ENCODE peak calls at places on chromosome 7, in ten cellular contexts. K is ascending aorta, Y is body of pancreas, Q is DND-41, N is fibroblast of lung, E is HL-60, Z is cardiac muscle cell, P is Caco-2, U is PC-3, F is lower lobe of right lung. I is an unnamed sample. For H3K27me3, the result is how much of the 10 kb centered on the place peaks cover.

GRCh38 chr7:98357751-98358161 is 43.1 kb downstream of the BAIAP2L1 start:
- DNase-seq in P (no peak), E (no peak), F (no peak), N (peak), U (peak), Z (no peak), K (no peak), Q (no peak), Y (peak), I (no peak)

GRCh38 chr7:44307301-44307900 is 18.0 kb downstream of the CAMK2B start:
- DNase-seq in F (no peak), K (peak), Z (peak), E (peak), Q (peak), N (peak), U (peak), Y (peak), P (no peak), I (no peak)

GRCh38 chr7:107138696-107139420 is 29.9 kb upstream of the HBP1 start:
- DNase-seq in N (no peak), Z (no peak), P (no peak), F (no peak), Q (no peak), E (no peak), Y (no peak), K (no peak), U (no peak), I (peak)

GRCh38 chr7:33932221-33932620 is 26.9 kb downstream of the BMPER start:
- DNase-seq in N (no peak), Q (no peak), K (no peak), P (no peak), Z (no peak), Y (no peak), U (no peak), E (no peak), F (no peak), I (no peak)

GRCh38 chr7:90720970-90721768 is 125.0 kb downstream of the CDK14 start:
- DNase-seq in Y (peak), F (no peak), N (peak), E (no peak), Q (no peak), P (peak), U (no peak), K (no peak), Z (no peak), I (no peak)

GRCh38 chr7:18128846-18129245 is 101.2 kb upstream of the PRPS1L1 start:
- DNase-seq in Q (no peak), E (no peak), U (no peak), F (no peak), Z (no peak), K (no peak), P (no peak), N (no peak), Y (no peak), I (no peak)

GRCh38 chr7:140342732-140343514 is 55.4 kb downstream of the SLC37A3 start:
- DNase-seq in N (peak), Q (peak), U (peak), Y (peak), P (peak), F (peak), Z (peak), K (no peak), E (peak), I (no peak)

GRCh38 chr7:1596181-1597043 is 26.6 kb upstream of the PSMG3 start:
- DNase-seq in Z (no peak), E (no peak), Y (no peak), F (no peak), U (no peak), P (no peak), N (no peak), Q (no peak), K (no peak), I (no peak)

GRCh38 chr7:20545016-20545415 is 70.5 kb upstream of the ABCB5 start:
- DNase-seq in Q (no peak), K (no peak), N (no peak), P (no peak), F (no peak), E (no peak), Y (no peak), Z (no peak), U (no peak), I (no peak)

GRCh38 chr7:156499247-156499881 is 141.2 kb upstream of the RNF32 start:
- DNase-seq in Q (no peak), N (no peak), Y (no peak), P (no peak), E (no peak), U (no peak), Z (no peak), K (no peak), F (no peak), I (no peak)

GRCh38 chr7:115471891-115472290 is 550.0 kb downstream of the MDFIC start:
- DNase-seq in Z (no peak), E (no peak), K (no peak), Y (no peak), N (peak), Q (no peak), P (no peak), U (no peak), F (no peak), I (no peak)

GRCh38 chr7:39592586-39592985 is 26.4 kb downstream of the YAE1 start:
- DNase-seq in Q (no peak), P (no peak), N (peak), Y (no peak), E (no peak), K (no peak), U (peak), Z (no peak), F (no peak), I (no peak)

GRCh38 chr7:99918959-99919813 is at the start of gene TRIM4:
- DNase-seq in K (peak), E (peak), P (peak), Z (peak), F (peak), U (peak), Y (peak), N (peak), Q (peak), I (peak)

GRCh38 chr7:100584677-100585510 is 1.0 kb downstream of the LRCH4 start:
- DNase-seq in Z (peak), Y (peak), P (peak), E (no peak), K (no peak), U (peak), N (peak), Q (no peak), F (peak), I (no peak)

GRCh38 chr7:40569326-40569725 is 434.5 kb downstream of the SUGCT start:
- DNase-seq in P (no peak), E (no peak), N (no peak), Z (no peak), Q (no peak), Y (no peak), F (no peak), U (no peak), K (no peak), I (no peak)

GRCh38 chr7:55326079-55326847 is 38.9 kb upstream of the LANCL2 start:
- DNase-seq in U (no peak), K (no peak), Z (no peak), P (no peak), N (peak), E (no peak), F (no peak), Y (peak), Q (no peak), I (no peak)
- H3K27me3 ChIP-seq in U (under half), K (under half), Z (under half), P (under half), N (under half), E (under half), F (under half), Y (under half), Q (under half), I (under half)

GRCh38 chr7:114152314-114152938 is 233.6 kb upstream of the PPP1R3A start:
- DNase-seq in Z (no peak), P (no peak), U (no peak), Y (no peak), N (no peak), F (no peak), E (no peak), Q (no peak), K (no peak), I (no peak)
- H3K4me3 ChIP-seq in Z (no peak), P (no peak), U (no peak), Y (no peak), N (no peak), F (no peak), E (no peak), Q (no peak), K (no peak), I (no peak)

GRCh38 chr7:37947138-37947839 is 26.8 kb downstream of the EPDR1 start:
- DNase-seq in Y (no peak), U (no peak), Z (peak), E (no peak), Q (no peak), N (no peak), K (no peak), P (no peak), F (no peak), I (no peak)
- TF ChIP-seq CTCF in Y (no peak), U (no peak), Z (no peak), E (no peak), Q (no peak), N (no peak), K (no peak), P (no peak), F (no peak), I (no peak)

DNA sequence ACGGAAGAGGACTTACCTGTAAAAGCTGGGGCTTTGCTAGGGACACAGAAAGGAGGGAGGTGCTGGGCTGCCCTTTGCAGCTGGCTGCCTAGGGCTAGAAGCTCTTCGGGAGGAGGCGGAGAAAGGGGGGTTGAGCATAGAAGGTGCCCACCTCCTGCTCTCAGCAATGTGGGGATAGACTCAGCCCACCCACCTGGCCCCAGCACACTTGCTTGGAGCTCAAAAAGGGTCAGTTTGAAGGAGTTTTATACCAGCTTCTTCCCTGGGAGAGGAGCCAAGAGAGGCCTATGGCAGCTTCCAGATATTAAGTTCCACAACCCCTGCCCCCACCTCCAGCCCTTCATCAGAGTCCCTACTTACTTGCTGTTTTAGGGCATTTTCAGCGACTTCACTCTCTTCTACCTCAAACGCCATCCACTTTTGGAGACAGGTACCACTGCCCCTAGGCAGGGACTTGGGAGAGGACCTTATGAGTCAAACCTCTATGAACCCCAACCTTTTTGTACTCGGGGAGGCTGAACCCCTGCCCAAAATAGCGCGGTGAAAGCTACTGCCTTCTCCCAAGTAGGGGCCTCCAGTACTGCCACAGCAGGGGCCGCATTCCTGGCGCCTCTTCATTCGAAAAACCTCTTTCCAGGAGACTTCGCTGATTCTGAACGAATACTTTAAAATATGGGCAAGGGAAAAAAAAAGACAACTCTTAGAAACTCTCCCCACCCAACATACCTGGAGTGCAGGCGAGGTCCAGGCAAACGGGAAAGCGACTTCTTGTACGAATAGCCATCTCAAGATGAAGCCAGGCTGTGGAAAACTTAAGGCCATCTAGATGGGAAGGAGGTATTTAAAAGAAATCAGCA is 1.2 kb upstream of the EVX1 start:
- DNase-seq in U (no peak), Y (no peak), Q (no peak), E (no peak), F (no peak), Z (no peak), N (no peak), P (no peak), K (no peak), I (no peak)
- H3K27me3 ChIP-seq in U (under half), Y (half or more), Q (under half), E (half or more), F (half or more), Z (half or more), N (half or more), P (under half), K (under half), I (half or more)

GRCh38 chr7:150324366-150324961 is 1.1 kb upstream of the ACTR3C start:
- DNase-seq in Q (peak), U (no peak), Y (peak), E (no peak), N (no peak), Z (peak), F (no peak), K (no peak), P (peak), I (no peak)
- H3K4me3 ChIP-seq in Q (peak), U (peak), Y (no peak), E (no peak), N (no peak), Z (peak), F (peak), K (peak), P (peak), I (no peak)

DNA sequence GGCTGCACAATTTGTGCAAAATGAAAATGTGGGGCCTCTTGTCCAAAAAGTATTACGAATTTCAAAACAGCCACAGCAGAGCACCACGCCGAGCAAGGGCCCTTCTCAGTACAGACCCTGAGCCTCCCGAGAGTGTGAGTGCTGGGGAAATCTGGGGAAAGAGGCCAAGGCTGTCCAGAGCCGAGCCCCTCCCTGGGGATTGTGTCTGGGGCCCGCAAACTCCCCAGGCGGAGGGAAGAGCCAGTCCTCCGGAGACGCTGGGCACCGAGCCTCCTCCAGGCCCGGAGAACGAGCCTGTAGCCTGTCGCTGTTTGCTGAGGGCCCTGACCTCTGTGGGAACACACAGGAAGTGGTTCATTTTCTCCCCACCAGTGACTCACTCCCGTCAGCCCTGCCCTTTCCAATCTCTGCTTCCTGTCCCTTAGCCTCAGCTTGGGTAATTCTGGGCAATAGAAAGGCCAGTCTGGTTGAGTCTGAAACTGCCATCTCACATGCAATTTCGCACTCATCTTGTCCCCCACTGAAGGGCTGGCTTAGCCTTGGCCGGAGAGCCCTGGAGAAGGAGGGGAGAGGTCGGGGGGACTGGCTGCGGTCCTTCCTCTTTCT is 19.5 kb upstream of the GNA12 start:
- DNase-seq in P (no peak), E (peak), Y (peak), F (peak), Q (peak), K (peak), N (peak), Z (no peak), U (peak), I (peak)
- TF ChIP-seq CTCF in P (no peak), E (no peak), Y (no peak), F (peak), Q (no peak), K (no peak), N (no peak), Z (no peak), U (no peak), I (no peak)

DNA sequence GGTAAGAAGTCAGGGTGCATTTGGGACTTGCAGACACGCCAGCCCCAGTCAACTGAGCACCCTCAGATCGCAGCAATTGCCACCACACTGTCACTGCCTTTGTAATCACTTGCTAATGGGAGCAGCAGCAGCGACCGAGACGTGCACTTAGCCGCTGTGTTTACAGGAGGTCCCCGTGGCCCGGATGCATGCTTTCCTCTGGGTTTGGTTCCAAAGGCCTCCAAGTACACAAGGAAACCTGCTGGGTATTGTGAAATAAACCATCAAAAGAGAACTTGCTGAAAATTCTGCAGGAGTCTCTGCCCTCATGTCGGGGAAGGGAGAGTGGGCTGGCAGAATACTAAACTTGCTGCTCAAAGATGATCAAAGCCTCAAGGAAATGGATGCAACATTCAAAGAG is 341.7 kb downstream of the DNAJB6 start:
- DNase-seq in F (no peak), P (no peak), Z (no peak), N (no peak), Q (peak), Y (no peak), U (no peak), E (no peak), K (peak), I (no peak)
- H3K27me3 ChIP-seq in F (half or more), P (under half), Z (half or more), N (under half), Q (under half), Y (under half), U (under half), E (half or more), K (under half), I (under half)

GRCh38 chr7:11345621-11346020 is 371.9 kb downstream of the PHF14 start:
- DNase-seq in N (no peak), E (no peak), Q (no peak), Z (no peak), U (peak), P (no peak), Y (no peak), F (no peak), K (no peak), I (no peak)

GRCh38 chr7:11346312-11346711 is 372.6 kb downstream of the PHF14 start:
- DNase-seq in N (no peak), U (peak), Q (no peak), Z (no peak), K (no peak), P (no peak), Y (no peak), F (no peak), E (no peak), I (no peak)

GRCh38 chr7:11343136-11343535 is 369.5 kb downstream of the PHF14 start:
- DNase-seq in E (no peak), K (no peak), Q (no peak), F (no peak), U (no peak), N (no peak), Z (no peak), Y (no peak), P (no peak), I (no peak)

GRCh38 chr7:11341285-11341944 is 367.7 kb downstream of the PHF14 start:
- DNase-seq in N (peak), E (no peak), Z (peak), U (peak), P (peak), Q (no peak), F (no peak), K (no peak), Y (peak), I (no peak)

DNA sequence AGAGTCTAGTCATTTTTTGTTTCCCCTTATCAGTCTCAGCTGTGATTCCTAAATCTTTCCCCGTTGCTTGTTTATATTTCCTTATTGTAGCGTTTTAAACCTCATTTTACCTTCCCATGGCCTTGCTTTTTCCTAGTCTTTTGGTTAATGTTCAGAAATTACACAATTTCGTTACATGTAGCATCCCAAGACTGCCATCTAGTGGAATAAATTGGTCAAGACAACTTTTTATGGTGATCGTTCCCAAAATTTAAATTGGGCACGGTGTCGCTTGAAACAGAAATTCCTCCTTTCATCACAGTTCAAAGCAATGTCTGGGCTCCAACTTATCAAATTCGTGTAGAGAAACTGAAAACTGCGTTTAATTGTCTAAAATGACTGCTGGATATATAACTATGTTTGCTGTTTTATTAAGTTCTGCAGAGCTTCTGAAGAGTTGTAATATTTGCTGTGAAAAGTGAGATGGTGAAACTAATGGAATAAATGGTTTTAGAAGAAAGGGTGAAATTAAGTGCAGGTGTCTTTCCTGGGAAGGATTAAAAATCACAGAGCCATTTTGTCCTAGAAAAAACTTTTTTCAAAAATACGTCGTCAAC is 370.2 kb downstream of the PHF14 start:
- DNase-seq in F (no peak), P (peak), E (peak), Y (no peak), Z (peak), U (peak), N (peak), K (no peak), Q (no peak), I (peak)
- H3K4me3 ChIP-seq in F (no peak), P (no peak), E (no peak), Y (no peak), Z (no peak), U (peak), N (no peak), K (no peak), Q (no peak), I (no peak)

GRCh38 chr7:129778770-129779601 is 167.5 kb downstream of the NRF1 start:
- DNase-seq in Q (no peak), F (no peak), Y (peak), E (no peak), U (peak), K (no peak), N (no peak), Z (no peak), P (peak), I (no peak)
- TF ChIP-seq CTCF in Q (no peak), F (no peak), Y (no peak), E (no peak), U (no peak), K (no peak), N (no peak), Z (no peak), P (peak), I (no peak)

GRCh38 chr7:25858562-25859411 is 293.2 kb upstream of the NFE2L3 start:
- DNase-seq in U (no peak), N (no peak), Y (no peak), K (no peak), F (no peak), P (no peak), E (no peak), Z (no peak), Q (no peak), I (no peak)
- H3K27me3 ChIP-seq in U (under half), N (under half), Y (half or more), K (under half), F (half or more), P (under half), E (under half), Z (under half), Q (under half), I (under half)

I was measured in AG04450.